ENCODE peak calls at places on chromosome 21, in six cellular contexts. F is Caki2; G is NCI-H1930; D is EH; Y is Calu3; M is effector CD4-positive, alpha-beta T cell. Q is an unnamed sample.
A peak's percentile ranks its signal among the peaks of the same experiment; 100 is the strongest.

GRCh38 chr21:34227386-34227852 is 136.4 kb upstream of the KCNE2 start:
- DNase-seq in Y (no peak), D (peak; percentile 24), G (no peak), F (no peak), M (no peak), Q (no peak)

GRCh38 chr21:43785134-43785533 is 4.2 kb upstream of the RRP1 start:
- DNase-seq in Y (no peak), M (no peak), G (no peak), D (no peak), F (no peak), Q (no peak)

GRCh38 chr21:41247976-41248545 is 68.5 kb upstream of the FAM3B start:
- DNase-seq in D (no peak), F (no peak), Y (no peak), G (no peak), M (no peak), Q (no peak)

GRCh38 chr21:46340998-46341397 is 17.0 kb downstream of the PCNT start:
- DNase-seq in M (no peak), G (no peak), D (no peak), Y (no peak), F (no peak), Q (no peak)

GRCh38 chr21:42562258-42562657 is 48.6 kb downstream of the SLC37A1 start:
- DNase-seq in D (no peak), G (no peak), M (no peak), F (no peak), Y (no peak), Q (no peak)

GRCh38 chr21:44753357-44753756 is 42.0 kb upstream of the TSPEAR start:
- DNase-seq in G (no peak), F (no peak), Y (no peak), D (no peak), M (no peak), Q (no peak)

GRCh38 chr21:33293811-33294216 is 27.6 kb downstream of the IL10RB start:
- DNase-seq in Y (peak; percentile 8), F (no peak), D (no peak), G (no peak), M (no peak), Q (no peak)

GRCh38 chr21:45988366-45989347 is 7.1 kb downstream of the COL6A1 start:
- DNase-seq in Y (no peak), D (no peak), F (no peak), G (no peak), M (no peak), Q (no peak)

GRCh38 chr21:37670883-37671282 is 245.4 kb downstream of the KCNJ6 start:
- DNase-seq in M (no peak), Y (peak; percentile 66), F (no peak), D (peak; percentile 72), G (no peak), Q (no peak)

GRCh38 chr21:45257673-45258341 is 29.9 kb downstream of the POFUT2 start:
- DNase-seq in F (no peak), M (no peak), G (no peak), D (no peak), Y (no peak), Q (no peak)

GRCh38 chr21:42758721-42759593 is 105.5 kb downstream of the PDE9A start:
- DNase-seq in Y (no peak), D (no peak), G (no peak), M (no peak), F (no peak), Q (no peak)

GRCh38 chr21:44687671-44688070 is 5.7 kb upstream of the KRTAP12-1 start:
- DNase-seq in Y (no peak), F (no peak), M (no peak), G (no peak), D (no peak), Q (no peak)

GRCh38 chr21:32360401-32360981 is 32.3 kb downstream of the URB1 start:
- DNase-seq in F (no peak), D (no peak), Y (no peak), G (no peak), M (no peak), Q (no peak)

GRCh38 chr21:32826317-32827167 is 55.0 kb upstream of the PAXBP1 start:
- DNase-seq in F (peak; percentile 27), M (no peak), Y (peak; percentile 48), G (peak; percentile 41), D (peak; percentile 62), Q (no peak)

GRCh38 chr21:32403201-32403701 is 9.3 kb upstream of the EVA1C start:
- DNase-seq in G (peak; percentile 65), D (peak; percentile 76), F (peak; percentile 30), Y (peak; percentile 67), M (peak; percentile 41), Q (no peak)

GRCh38 chr21:14889080-14889805 is 175.6 kb downstream of the NRIP1 start:
- DNase-seq in M (no peak), G (peak; percentile 26), Y (peak; percentile 35), D (peak; percentile 74), F (peak; percentile 38), Q (no peak)

GRCh38 chr21:31930001-31930400 is 57.2 kb downstream of the HUNK start:
- DNase-seq in G (no peak), F (no peak), M (no peak), Y (no peak), D (no peak), Q (no peak)

GRCh38 chr21:39232926-39233325 is 49.7 kb upstream of the PSMG1 start:
- DNase-seq in D (peak; percentile 2), G (no peak), M (no peak), F (no peak), Y (no peak), Q (no peak)

GRCh38 chr21:27581168-27581567 is 614.3 kb upstream of the ADAMTS5 start:
- DNase-seq in G (no peak), Y (no peak), D (peak; percentile 54), M (no peak), F (peak; percentile 49), Q (no peak)

GRCh38 chr21:45219517-45219916 is 68.2 kb downstream of the POFUT2 start:
- DNase-seq in G (no peak), M (no peak), Y (no peak), D (peak; percentile 3), F (no peak), Q (no peak)

GRCh38 chr21:43925096-43925481 is 60.1 kb downstream of the AGPAT3 start:
- DNase-seq in M (no peak), Y (no peak), G (no peak), D (no peak), F (no peak), Q (no peak)

GRCh38 chr21:35294231-35294898 is 245.3 kb upstream of the RUNX1 start:
- DNase-seq in G (peak; percentile 52), F (peak; percentile 65), M (no peak), Y (peak; percentile 69), D (no peak), Q (no peak)

GRCh38 chr21:34691396-34692032 is 22.7 kb downstream of the CLIC6 start:
- DNase-seq in M (no peak), F (no peak), G (peak; percentile 14), D (no peak), Y (peak; percentile 13), Q (no peak)

GRCh38 chr21:38048241-38048640 is 132.0 kb upstream of the KCNJ6 start:
- DNase-seq in Y (no peak), F (no peak), M (no peak), D (no peak), G (no peak), Q (no peak)

GRCh38 chr21:41345934-41346685 is 15.7 kb upstream of the MX2 start:
- DNase-seq in D (no peak), G (no peak), M (no peak), F (no peak), Y (no peak), Q (no peak)

Q was measured in iPS DF 6.9.